ENCODE peak calls at places on chromosome 12, in six cellular contexts. I, D, E, H, N and F are unnamed samples.

GRCh38 chr12:42468853-42469252 is 120.7 kb downstream of the PRICKLE1 start:
- DNase-seq in I (no peak), N (no peak), D (no peak), H (no peak), E (no peak), F (no peak)

GRCh38 chr12:5871741-5872140 is 73.3 kb downstream of the ANO2 start:
- DNase-seq in H (no peak), D (no peak), I (no peak), E (no peak), N (no peak), F (no peak)

GRCh38 chr12:124835652-124836410 is 27.8 kb downstream of the SCARB1 start:
- DNase-seq in D (no peak), E (peak; percentile 31), N (no peak), H (no peak), I (no peak), F (no peak)

GRCh38 chr12:45234134-45234865 is 18.4 kb downstream of the ANO6 start:
- DNase-seq in D (peak; percentile 91), H (no peak), E (no peak), I (no peak), N (no peak), F (no peak)

GRCh38 chr12:88529531-88530488 is 50.5 kb downstream of the KITLG start:
- DNase-seq in H (no peak), D (no peak), I (no peak), E (no peak), N (no peak), F (no peak)

GRCh38 chr12:52165096-52165855 is 26.5 kb downstream of the KRT80 start:
- DNase-seq in E (peak; percentile 68), I (no peak), H (no peak), N (peak; percentile 57), D (no peak), F (no peak)

GRCh38 chr12:65720739-65721138 is 103.5 kb upstream of the HMGA2 start:
- DNase-seq in I (no peak), H (no peak), N (no peak), D (no peak), E (no peak), F (no peak)

GRCh38 chr12:6772729-6773661 is 675 bp downstream of the LAG3 start:
- DNase-seq in D (no peak), I (no peak), E (no peak), N (no peak), H (no peak), F (no peak)

GRCh38 chr12:57611116-57611809 is at the start of gene ARHGEF25:
- DNase-seq in N (peak; percentile 91), I (peak; percentile 90), H (peak; percentile 93), E (peak; percentile 83), D (peak; percentile 48), F (no peak)

GRCh38 chr12:19130224-19131019 is 889 bp downstream of the PLEKHA5 start:
- DNase-seq in D (peak; percentile 19), H (peak; percentile 84), N (peak; percentile 69), I (peak; percentile 44), E (peak; percentile 85), F (no peak)

GRCh38 chr12:9669534-9669933 is at the start of gene CLEC2D:
- DNase-seq in I (no peak), D (no peak), H (no peak), E (no peak), N (no peak), F (peak; percentile 27)

GRCh38 chr12:1595690-1596347 is 1.4 kb upstream of the FBXL14 start:
- DNase-seq in D (no peak), E (no peak), H (no peak), I (no peak), N (no peak), F (no peak)

GRCh38 chr12:43847427-43847826 is 11.5 kb downstream of the TMEM117 start:
- DNase-seq in I (no peak), H (no peak), N (no peak), E (no peak), D (peak; percentile 41), F (no peak)

GRCh38 chr12:116222358-116222757 is 55.1 kb downstream of the MED13L start:
- DNase-seq in I (no peak), H (no peak), N (no peak), D (peak; percentile 77), E (no peak), F (no peak)

DNA sequence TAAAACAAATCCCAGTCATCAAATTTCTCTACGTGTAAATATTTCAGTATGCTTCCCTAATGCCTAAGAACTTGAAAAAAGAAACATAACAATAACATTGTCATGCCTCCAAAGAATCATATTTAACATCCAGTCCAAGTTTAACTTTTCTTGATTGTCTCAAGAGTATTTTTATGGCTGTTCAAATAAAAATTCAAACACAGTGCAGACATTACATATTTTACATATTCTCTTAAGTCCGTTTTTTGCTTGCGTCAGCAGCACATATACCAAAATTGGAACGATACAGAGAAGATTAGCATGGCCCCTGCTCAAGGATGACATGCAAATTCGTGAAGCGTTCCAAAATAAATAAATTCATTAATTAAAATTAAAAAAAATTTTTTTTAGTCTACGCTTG is 23.3 kb upstream of the EEA1 start:
- DNase-seq in I (no peak), H (no peak), D (no peak), E (no peak), N (no peak), F (no peak)
- H3K27ac ChIP-seq in I (no peak overlapping the region), H (no peak overlapping the region), D (no peak overlapping the region), E (no peak overlapping the region), N (no peak overlapping the region), F (no peak overlapping the region)

GRCh38 chr12:113238309-113238708 is 17.0 kb downstream of the TPCN1 start:
- DNase-seq in E (no peak), H (peak; percentile 41), I (no peak), N (no peak), D (no peak), F (no peak)
- TF ChIP-seq CTCF in E (no peak), H (no peak), I (no peak), N (no peak), D (no peak), F (no peak)

DNA sequence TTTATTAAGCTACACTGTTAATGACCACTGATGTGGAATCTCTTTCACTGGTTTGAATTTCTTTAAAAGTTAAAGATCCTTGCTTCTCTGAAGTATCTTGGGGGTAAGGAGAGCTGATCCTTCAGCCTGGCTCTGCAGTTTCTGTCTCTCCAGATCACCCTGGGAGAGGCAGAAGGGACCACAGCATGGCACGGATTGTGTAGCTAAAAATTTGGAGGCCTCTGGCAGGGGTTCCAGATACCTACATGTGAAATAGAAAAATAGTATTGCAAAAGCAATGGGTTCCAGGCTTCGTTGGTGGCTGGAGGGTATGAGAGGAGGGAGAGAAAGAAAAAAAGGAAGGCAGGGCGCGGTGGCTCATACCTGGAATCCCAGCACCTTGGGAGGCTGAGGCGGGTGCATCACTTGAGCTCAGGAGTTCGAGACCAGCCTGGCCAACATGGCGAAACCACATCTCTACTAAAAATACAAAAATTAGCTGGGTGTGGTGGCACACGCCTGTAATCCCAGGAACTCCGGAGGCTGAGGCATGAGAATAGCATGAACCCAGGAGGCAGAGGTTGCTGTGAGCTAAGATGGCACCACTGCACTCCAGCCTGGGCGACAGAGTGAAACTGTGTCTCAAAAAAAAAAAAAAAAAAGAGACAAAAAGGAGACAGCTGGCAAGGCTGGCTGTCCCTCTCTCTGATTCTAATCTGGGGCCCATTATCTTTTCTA is 3.5 kb downstream of the CHST11 start:
- DNase-seq in N (no peak), D (no peak), I (no peak), E (no peak), H (no peak), F (no peak)
- H3K4me1 ChIP-seq in N (no peaks in the 10 kb centered on the region), D (peaks cover 39% of the 10 kb centered on the region), I (peaks cover 65% of the 10 kb centered on the region), E (peaks cover 10% of the 10 kb centered on the region), H (no peaks in the 10 kb centered on the region), F (peaks cover 74% of the 10 kb centered on the region)

GRCh38 chr12:121820056-121820455 is 16.2 kb downstream of the SETD1B start:
- DNase-seq in D (no peak), E (peak; percentile 29), H (no peak), N (no peak), I (no peak), F (no peak)

GRCh38 chr12:121822393-121823100 is 18.7 kb downstream of the SETD1B start:
- DNase-seq in N (no peak), E (no peak), D (no peak), H (peak; percentile 72), I (no peak), F (no peak)

GRCh38 chr12:121816925-121817647 is 13.3 kb downstream of the SETD1B start:
- DNase-seq in H (no peak), D (no peak), N (peak; percentile 62), I (no peak), E (peak; percentile 68), F (no peak)

GRCh38 chr12:121817648-121818043 is 13.8 kb downstream of the SETD1B start:
- DNase-seq in E (no peak), N (no peak), H (no peak), I (no peak), D (no peak), F (no peak)

GRCh38 chr12:121819212-121819949 is 15.6 kb downstream of the SETD1B start:
- DNase-seq in E (peak; percentile 66), H (no peak), N (no peak), D (no peak), I (no peak), F (no peak)
- H3K27ac ChIP-seq in E (no peak overlapping the region), H (no peak overlapping the region), N (no peak overlapping the region), D (no peak overlapping the region), I (no peak overlapping the region), F (no peak overlapping the region)

GRCh38 chr12:81639196-81639595 is 120.0 kb downstream of the PPFIA2 start:
- DNase-seq in I (no peak), N (no peak), E (no peak), H (no peak), D (no peak), F (no peak)

DNA sequence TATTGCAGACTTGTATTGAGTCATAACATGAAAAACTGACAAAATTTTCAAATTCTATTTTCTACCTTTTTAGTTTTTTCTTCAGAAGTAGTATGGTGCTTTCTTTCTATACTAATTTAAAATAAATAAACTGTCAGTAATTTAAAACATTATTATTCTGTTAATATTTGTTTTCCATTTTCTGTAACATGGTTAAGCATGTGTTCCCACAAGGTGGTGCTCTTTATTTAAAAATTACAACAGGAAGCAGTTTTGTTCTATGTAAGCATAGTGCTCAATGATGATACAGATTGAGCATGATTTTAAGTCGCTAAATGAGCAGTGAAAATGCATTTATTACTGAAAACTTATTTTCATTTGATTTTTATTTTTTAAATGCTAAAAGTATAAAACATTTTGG is 114.6 kb downstream of the PPFIA2 start:
- DNase-seq in E (no peak), D (peak; percentile 42), H (no peak), I (no peak), N (no peak), F (no peak)
- TF ChIP-seq CTCF in E (peak; percentile 44), D (peak; percentile 56), H (peak; percentile 44), I (no peak), N (peak; percentile 62), F (peak; percentile 70)